ENCODE peak calls at places on chromosomes 3 and 15, in seven cellular contexts. One of them, this sample, is unnamed.

GRCh38 chr3:196168808-196169391 is 42.3 kb downstream of the ZDHHC19 start:
- DNase-seq in caudate nucleus: no peak
- DNase-seq in T follicular helper cell: no peak
- DNase-seq in EL: no peak
- DNase-seq in T-helper 1 cell: no peak
- DNase-seq in Kasumi-1: no peak
- DNase-seq in esophagus squamous epithelium: no peak
- DNase-seq in this sample: no peak

GRCh38 chr3:195849322-195850074 is 37.8 kb upstream of the MUC4 start:
- DNase-seq in caudate nucleus: no peak
- DNase-seq in T follicular helper cell: no peak
- DNase-seq in EL: no peak
- DNase-seq in T-helper 1 cell: no peak
- DNase-seq in Kasumi-1: no peak
- DNase-seq in esophagus squamous epithelium: no peak
- DNase-seq in this sample: peak; percentile 75

GRCh38 chr3:188188911-188189310 is 35.0 kb downstream of the LPP start:
- DNase-seq in caudate nucleus: no peak
- DNase-seq in T follicular helper cell: no peak
- DNase-seq in EL: no peak
- DNase-seq in T-helper 1 cell: no peak
- DNase-seq in Kasumi-1: no peak
- DNase-seq in esophagus squamous epithelium: no peak
- DNase-seq in this sample: no peak

GRCh38 chr3:166481340-166481739 is 644.1 kb upstream of the BCHE start:
- DNase-seq in caudate nucleus: no peak
- DNase-seq in T follicular helper cell: no peak
- DNase-seq in EL: no peak
- DNase-seq in T-helper 1 cell: no peak
- DNase-seq in Kasumi-1: no peak
- DNase-seq in esophagus squamous epithelium: no peak
- DNase-seq in this sample: no peak

GRCh38 chr3:186823391-186823790 is 17.1 kb upstream of the RFC4 start:
- DNase-seq in caudate nucleus: no peak
- DNase-seq in T follicular helper cell: no peak
- DNase-seq in EL: peak; percentile 30
- DNase-seq in T-helper 1 cell: no peak
- DNase-seq in Kasumi-1: no peak
- DNase-seq in esophagus squamous epithelium: no peak
- DNase-seq in this sample: no peak

GRCh38 chr3:58839964-58840363 is 173.4 kb upstream of the FAM3D start:
- DNase-seq in caudate nucleus: no peak
- DNase-seq in T follicular helper cell: no peak
- DNase-seq in EL: no peak
- DNase-seq in T-helper 1 cell: no peak
- DNase-seq in Kasumi-1: no peak
- DNase-seq in esophagus squamous epithelium: no peak
- DNase-seq in this sample: no peak

GRCh38 chr15:74382004-74382816 is 14.8 kb upstream of the CYP11A1 start:
- DNase-seq in caudate nucleus: peak; percentile 87
- DNase-seq in T follicular helper cell: peak; percentile 58
- DNase-seq in EL: peak; percentile 86
- DNase-seq in T-helper 1 cell: peak; percentile 69
- DNase-seq in Kasumi-1: peak; percentile 61
- DNase-seq in esophagus squamous epithelium: no peak
- DNase-seq in this sample: peak; percentile 84

GRCh38 chr15:60020736-60021135 is 16.6 kb downstream of the FOXB1 start:
- DNase-seq in caudate nucleus: no peak
- DNase-seq in T follicular helper cell: no peak
- DNase-seq in EL: peak; percentile 30
- DNase-seq in T-helper 1 cell: no peak
- DNase-seq in Kasumi-1: no peak
- DNase-seq in esophagus squamous epithelium: no peak
- DNase-seq in this sample: no peak

GRCh38 chr3:161035711-161036110 is 69.4 kb downstream of the B3GALNT1 start:
- DNase-seq in caudate nucleus: no peak
- DNase-seq in T follicular helper cell: no peak
- DNase-seq in EL: peak; percentile 13
- DNase-seq in T-helper 1 cell: no peak
- DNase-seq in Kasumi-1: peak; percentile 85
- DNase-seq in esophagus squamous epithelium: no peak
- DNase-seq in this sample: no peak

GRCh38 chr15:50192926-50193595 is 11.1 kb downstream of the SLC27A2 start:
- DNase-seq in caudate nucleus: no peak
- DNase-seq in T follicular helper cell: no peak
- DNase-seq in EL: no peak
- DNase-seq in T-helper 1 cell: no peak
- DNase-seq in Kasumi-1: no peak
- DNase-seq in esophagus squamous epithelium: no peak
- DNase-seq in this sample: no peak

GRCh38 chr3:49745986-49746385 is 22.2 kb upstream of the GMPPB start:
- DNase-seq in caudate nucleus: no peak
- DNase-seq in T follicular helper cell: no peak
- DNase-seq in EL: peak; percentile 49
- DNase-seq in T-helper 1 cell: no peak
- DNase-seq in Kasumi-1: no peak
- DNase-seq in esophagus squamous epithelium: no peak
- DNase-seq in this sample: no peak

GRCh38 chr15:39621961-39622360 is 41.1 kb downstream of the THBS1 start:
- DNase-seq in caudate nucleus: no peak
- DNase-seq in T follicular helper cell: no peak
- DNase-seq in EL: no peak
- DNase-seq in T-helper 1 cell: no peak
- DNase-seq in Kasumi-1: no peak
- DNase-seq in esophagus squamous epithelium: no peak
- DNase-seq in this sample: no peak

GRCh38 chr3:197031315-197032285 is 2.0 kb upstream of the MELTF start:
- DNase-seq in caudate nucleus: no peak
- DNase-seq in T follicular helper cell: no peak
- DNase-seq in EL: peak; percentile 99
- DNase-seq in T-helper 1 cell: no peak
- DNase-seq in Kasumi-1: no peak
- DNase-seq in esophagus squamous epithelium: no peak
- DNase-seq in this sample: no peak

GRCh38 chr15:60003243-60004018 is 680 bp upstream of the FOXB1 start:
- DNase-seq in caudate nucleus: no peak
- DNase-seq in T follicular helper cell: no peak
- DNase-seq in EL: no peak
- DNase-seq in T-helper 1 cell: no peak
- DNase-seq in Kasumi-1: no peak
- DNase-seq in esophagus squamous epithelium: no peak
- DNase-seq in this sample: no peak

GRCh38 chr3:46449755-46450552 is 14.8 kb downstream of the LTF start:
- DNase-seq in caudate nucleus: no peak
- DNase-seq in T follicular helper cell: no peak
- DNase-seq in EL: peak; percentile 23
- DNase-seq in T-helper 1 cell: no peak
- DNase-seq in Kasumi-1: no peak
- DNase-seq in esophagus squamous epithelium: no peak
- DNase-seq in this sample: peak; percentile 32

GRCh38 chr3:50806806-50807205 is 132.1 kb downstream of the DOCK3 start:
- DNase-seq in caudate nucleus: no peak
- DNase-seq in T follicular helper cell: no peak
- DNase-seq in EL: no peak
- DNase-seq in T-helper 1 cell: no peak
- DNase-seq in Kasumi-1: no peak
- DNase-seq in esophagus squamous epithelium: no peak
- DNase-seq in this sample: no peak

GRCh38 chr3:141360888-141361598 is 7.3 kb upstream of the ZBTB38 start:
- DNase-seq in caudate nucleus: no peak
- DNase-seq in T follicular helper cell: no peak
- DNase-seq in EL: peak; percentile 90
- DNase-seq in T-helper 1 cell: no peak
- DNase-seq in Kasumi-1: peak; percentile 51
- DNase-seq in esophagus squamous epithelium: no peak
- DNase-seq in this sample: peak; percentile 64

GRCh38 chr3:50605901-50606326 is 5.7 kb downstream of the CISH start:
- DNase-seq in caudate nucleus: no peak
- DNase-seq in T follicular helper cell: no peak
- DNase-seq in EL: no peak
- DNase-seq in T-helper 1 cell: no peak
- DNase-seq in Kasumi-1: no peak
- DNase-seq in esophagus squamous epithelium: no peak
- DNase-seq in this sample: no peak

GRCh38 chr3:9747267-9747666 is 2.5 kb upstream of the OGG1 start:
- DNase-seq in caudate nucleus: no peak
- DNase-seq in T follicular helper cell: no peak
- DNase-seq in EL: peak; percentile 54
- DNase-seq in T-helper 1 cell: no peak
- DNase-seq in Kasumi-1: no peak
- DNase-seq in esophagus squamous epithelium: no peak
- DNase-seq in this sample: no peak